ENCODE peak calls at places on chromosomes 2 and 18, in five cellular contexts. One of them, this sample, is unnamed.
A peak's percentile ranks its signal among the peaks of the same experiment; 100 is the strongest.

GRCh38 chr18:48818329-48819254 is 132.2 kb downstream of the SMAD7 start:
- DNase-seq in neural progenitor cell: no peak
- DNase-seq in HepG2: no peak
- DNase-seq in GM23248: no peak
- DNase-seq in MM.1S: no peak
- DNase-seq in this sample: no peak

GRCh38 chr2:152336854-152337510 is 2.0 kb downstream of the FMNL2 start:
- DNase-seq in neural progenitor cell: peak; percentile 56
- DNase-seq in HepG2: no peak
- DNase-seq in GM23248: peak; percentile 58
- DNase-seq in MM.1S: no peak
- DNase-seq in this sample: peak; percentile 62

GRCh38 chr2:128469203-128469602 is 150.5 kb upstream of the HS6ST1 start:
- DNase-seq in neural progenitor cell: no peak
- DNase-seq in HepG2: no peak
- DNase-seq in GM23248: no peak
- DNase-seq in MM.1S: no peak
- DNase-seq in this sample: no peak

GRCh38 chr18:45324489-45325111 is 290.7 kb upstream of the SLC14A2 start:
- DNase-seq in neural progenitor cell: peak; percentile 65
- DNase-seq in HepG2: no peak
- DNase-seq in GM23248: peak; percentile 91
- DNase-seq in MM.1S: no peak
- DNase-seq in this sample: peak; percentile 80

GRCh38 chr18:61754039-61754583 is 138.7 kb downstream of the RNF152 start:
- DNase-seq in neural progenitor cell: no peak
- DNase-seq in HepG2: no peak
- DNase-seq in GM23248: no peak
- DNase-seq in MM.1S: no peak
- DNase-seq in this sample: no peak

GRCh38 chr2:22238967-22239366 is 1115.2 kb downstream of the TDRD15 start:
- DNase-seq in neural progenitor cell: no peak
- DNase-seq in HepG2: no peak
- DNase-seq in GM23248: no peak
- DNase-seq in MM.1S: no peak
- DNase-seq in this sample: no peak

GRCh38 chr2:120118018-120118417 is 105.1 kb downstream of the EPB41L5 start:
- DNase-seq in neural progenitor cell: no peak
- DNase-seq in HepG2: no peak
- DNase-seq in GM23248: no peak
- DNase-seq in MM.1S: no peak
- DNase-seq in this sample: no peak

GRCh38 chr2:151619337-151619989 is 114.8 kb downstream of the NEB start:
- DNase-seq in neural progenitor cell: no peak
- DNase-seq in HepG2: peak; percentile 59
- DNase-seq in GM23248: no peak
- DNase-seq in MM.1S: no peak
- DNase-seq in this sample: peak; percentile 34

GRCh38 chr18:36372902-36373301 is 75.4 kb downstream of the FHOD3 start:
- DNase-seq in neural progenitor cell: no peak
- DNase-seq in HepG2: no peak
- DNase-seq in GM23248: peak; percentile 17
- DNase-seq in MM.1S: no peak
- DNase-seq in this sample: peak; percentile 99

GRCh38 chr18:58212274-58212673 is 168.2 kb downstream of the NEDD4L start:
- DNase-seq in neural progenitor cell: no peak
- DNase-seq in HepG2: no peak
- DNase-seq in GM23248: no peak
- DNase-seq in MM.1S: no peak
- DNase-seq in this sample: no peak

GRCh38 chr2:29990112-29990511 is 68.7 kb upstream of the ALK start:
- DNase-seq in neural progenitor cell: no peak
- DNase-seq in HepG2: no peak
- DNase-seq in GM23248: no peak
- DNase-seq in MM.1S: no peak
- DNase-seq in this sample: no peak

GRCh38 chr2:16296331-16297250 is 356.2 kb downstream of the MYCN start:
- DNase-seq in neural progenitor cell: no peak
- DNase-seq in HepG2: no peak
- DNase-seq in GM23248: no peak
- DNase-seq in MM.1S: no peak
- DNase-seq in this sample: no peak

GRCh38 chr2:10504370-10504993 is 56.4 kb upstream of the ODC1 start:
- DNase-seq in neural progenitor cell: no peak
- DNase-seq in HepG2: no peak
- DNase-seq in GM23248: no peak
- DNase-seq in MM.1S: no peak
- DNase-seq in this sample: no peak

GRCh38 chr2:64737547-64737946 is 83.8 kb upstream of the SERTAD2 start:
- DNase-seq in neural progenitor cell: no peak
- DNase-seq in HepG2: no peak
- DNase-seq in GM23248: peak; percentile 52
- DNase-seq in MM.1S: no peak
- DNase-seq in this sample: peak; percentile 49

GRCh38 chr18:68494802-68495560 is 219.9 kb downstream of the TMX3 start:
- DNase-seq in neural progenitor cell: no peak
- DNase-seq in HepG2: no peak
- DNase-seq in GM23248: peak; percentile 86
- DNase-seq in MM.1S: no peak
- DNase-seq in this sample: peak; percentile 98

GRCh38 chr2:216643986-216644662 is 10.9 kb downstream of the IGFBP2 start:
- DNase-seq in neural progenitor cell: peak; percentile 39
- DNase-seq in HepG2: no peak
- DNase-seq in GM23248: peak; percentile 39
- DNase-seq in MM.1S: no peak
- DNase-seq in this sample: peak; percentile 62

GRCh38 chr2:239245872-239246701 is 154.7 kb downstream of the HDAC4 start:
- DNase-seq in neural progenitor cell: no peak
- DNase-seq in HepG2: no peak
- DNase-seq in GM23248: no peak
- DNase-seq in MM.1S: no peak
- DNase-seq in this sample: peak; percentile 19

GRCh38 chr2:44230378-44230777 is 44.9 kb upstream of the SLC3A1 start:
- DNase-seq in neural progenitor cell: peak; percentile 37
- DNase-seq in HepG2: no peak
- DNase-seq in GM23248: no peak
- DNase-seq in MM.1S: no peak
- DNase-seq in this sample: no peak

GRCh38 chr2:153872311-153873061 is 764 bp downstream of the GALNT13 start:
- DNase-seq in neural progenitor cell: peak; percentile 45
- DNase-seq in HepG2: no peak
- DNase-seq in GM23248: peak; percentile 1
- DNase-seq in MM.1S: peak; percentile 22
- DNase-seq in this sample: no peak

GRCh38 chr2:217799553-217800432 is 203.0 kb downstream of the TNS1 start:
- DNase-seq in neural progenitor cell: no peak
- DNase-seq in HepG2: no peak
- DNase-seq in GM23248: no peak
- DNase-seq in MM.1S: no peak
- DNase-seq in this sample: no peak

GRCh38 chr18:63063171-63063570 is 256.4 kb downstream of the BCL2 start:
- DNase-seq in neural progenitor cell: no peak
- DNase-seq in HepG2: no peak
- DNase-seq in GM23248: peak; percentile 83
- DNase-seq in MM.1S: no peak
- DNase-seq in this sample: peak; percentile 40

GRCh38 chr2:174615951-174616436 is 18.4 kb upstream of the WIPF1 start:
- DNase-seq in neural progenitor cell: no peak
- DNase-seq in HepG2: no peak
- DNase-seq in GM23248: peak; percentile 75
- DNase-seq in MM.1S: peak; percentile 36
- DNase-seq in this sample: peak; percentile 83

GRCh38 chr18:79792096-79792987 is 5.4 kb upstream of the KCNG2 start:
- DNase-seq in neural progenitor cell: no peak
- DNase-seq in HepG2: no peak
- DNase-seq in GM23248: no peak
- DNase-seq in MM.1S: no peak
- DNase-seq in this sample: no peak

GRCh38 chr2:95353055-95353575 is 49.4 kb upstream of the FAHD2A start:
- DNase-seq in neural progenitor cell: no peak
- DNase-seq in HepG2: no peak
- DNase-seq in GM23248: no peak
- DNase-seq in MM.1S: no peak
- DNase-seq in this sample: no peak

GRCh38 chr18:28422577-28422976 is 245.6 kb upstream of the CDH2 start:
- DNase-seq in neural progenitor cell: no peak
- DNase-seq in HepG2: no peak
- DNase-seq in GM23248: no peak
- DNase-seq in MM.1S: no peak
- DNase-seq in this sample: no peak

GRCh38 chr2:96147593-96148201 is 2.5 kb upstream of the DUSP2 start:
- DNase-seq in neural progenitor cell: no peak
- DNase-seq in HepG2: no peak
- DNase-seq in GM23248: no peak
- DNase-seq in MM.1S: no peak
- DNase-seq in this sample: no peak

GRCh38 chr2:74201596-74201995 is 3.2 kb downstream of the MTHFD2 start:
- DNase-seq in neural progenitor cell: no peak
- DNase-seq in HepG2: no peak
- DNase-seq in GM23248: peak; percentile 85
- DNase-seq in MM.1S: no peak
- DNase-seq in this sample: peak; percentile 20

GRCh38 chr18:23538040-23538439 is 34.7 kb downstream of the RMC1 start:
- DNase-seq in neural progenitor cell: no peak
- DNase-seq in HepG2: no peak
- DNase-seq in GM23248: no peak
- DNase-seq in MM.1S: no peak
- DNase-seq in this sample: no peak

GRCh38 chr18:23539911-23540475 is 36.7 kb downstream of the RMC1 start:
- DNase-seq in neural progenitor cell: no peak
- DNase-seq in HepG2: no peak
- DNase-seq in GM23248: no peak
- DNase-seq in MM.1S: no peak
- DNase-seq in this sample: no peak

GRCh38 chr18:23538870-23539269 is 35.6 kb downstream of the RMC1 start:
- DNase-seq in neural progenitor cell: no peak
- DNase-seq in HepG2: no peak
- DNase-seq in GM23248: no peak
- DNase-seq in MM.1S: no peak
- DNase-seq in this sample: peak; percentile 74

GRCh38 chr18:23539298-23539697 is 36.0 kb downstream of the RMC1 start:
- DNase-seq in neural progenitor cell: no peak
- DNase-seq in HepG2: no peak
- DNase-seq in GM23248: no peak
- DNase-seq in MM.1S: no peak
- DNase-seq in this sample: no peak

GRCh38 chr18:23537274-23537673 is 34.0 kb downstream of the RMC1 start:
- DNase-seq in neural progenitor cell: no peak
- DNase-seq in HepG2: no peak
- DNase-seq in GM23248: no peak
- DNase-seq in MM.1S: no peak
- DNase-seq in this sample: no peak
- H3K27ac ChIP-seq in neural progenitor cell: no peak overlapping the region
- H3K27ac ChIP-seq in HepG2: no peak overlapping the region
- H3K27ac ChIP-seq in GM23248: no peak overlapping the region
- H3K27ac ChIP-seq in MM.1S: no peak overlapping the region
- H3K27ac ChIP-seq in this sample: no peak overlapping the region

GRCh38 chr2:179336782-179337534 is 72.3 kb upstream of the SESTD1 start:
- DNase-seq in neural progenitor cell: peak; percentile 68
- DNase-seq in HepG2: no peak
- DNase-seq in GM23248: peak; percentile 82
- DNase-seq in MM.1S: no peak
- DNase-seq in this sample: peak; percentile 27
- H3K4me2 ChIP-seq in neural progenitor cell: peak overlapping the region; percentile 72
- H3K4me2 ChIP-seq in HepG2: no peak overlapping the region
- H3K4me2 ChIP-seq in GM23248: peak overlapping the region; percentile 57
- H3K4me2 ChIP-seq in MM.1S: no peak overlapping the region
- H3K4me2 ChIP-seq in this sample: no peak overlapping the region

GRCh38 chr2:222424729-222425671 is 657 bp downstream of the SGPP2 start:
- DNase-seq in neural progenitor cell: peak; percentile 44
- DNase-seq in HepG2: no peak
- DNase-seq in GM23248: no peak
- DNase-seq in MM.1S: peak; percentile 14
- DNase-seq in this sample: no peak
- TF ChIP-seq EZH2 in neural progenitor cell: peak; percentile 90
- TF ChIP-seq EZH2 in HepG2: no peak
- TF ChIP-seq EZH2 in GM23248: no peak
- TF ChIP-seq EZH2 in MM.1S: no peak
- TF ChIP-seq EZH2 in this sample: peak; percentile 55

DNA sequence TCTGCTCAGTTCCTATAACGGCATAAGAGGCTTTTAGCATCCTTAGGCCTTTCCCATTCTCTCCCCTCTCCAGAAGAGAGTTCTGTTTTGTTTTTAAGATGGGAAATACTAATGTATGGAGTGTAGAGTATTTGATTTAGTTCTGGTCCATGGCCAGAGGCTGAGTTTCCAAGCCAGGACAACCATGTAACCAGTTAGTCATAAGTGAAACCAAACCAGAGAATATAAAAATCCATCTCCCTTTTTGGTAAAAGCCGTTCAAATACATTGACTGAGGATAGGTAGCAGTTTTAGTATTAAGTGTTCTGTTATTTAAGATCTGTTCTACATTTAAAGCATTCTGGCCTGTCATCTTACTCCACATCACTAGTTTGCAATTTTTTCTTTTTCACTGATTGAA is 3.1 kb downstream of the PSMD1 start:
- DNase-seq in neural progenitor cell: no peak
- DNase-seq in HepG2: no peak
- DNase-seq in GM23248: peak; percentile 49
- DNase-seq in MM.1S: no peak
- DNase-seq in this sample: no peak
- H3K27ac ChIP-seq in neural progenitor cell: no peak overlapping the region
- H3K27ac ChIP-seq in HepG2: peak overlapping the region; percentile 8
- H3K27ac ChIP-seq in GM23248: peak overlapping the region; percentile 29
- H3K27ac ChIP-seq in MM.1S: no peak overlapping the region
- H3K27ac ChIP-seq in this sample: no peak overlapping the region

GRCh38 chr2:171146633-171147032 is 14.1 kb downstream of the TLK1 start:
- DNase-seq in neural progenitor cell: no peak
- DNase-seq in HepG2: no peak
- DNase-seq in GM23248: no peak
- DNase-seq in MM.1S: no peak
- DNase-seq in this sample: no peak

GRCh38 chr2:171147081-171147480 is 13.6 kb downstream of the TLK1 start:
- DNase-seq in neural progenitor cell: no peak
- DNase-seq in HepG2: no peak
- DNase-seq in GM23248: no peak
- DNase-seq in MM.1S: no peak
- DNase-seq in this sample: no peak

GRCh38 chr2:171143670-171144062 is 17.0 kb downstream of the TLK1 start:
- DNase-seq in neural progenitor cell: no peak
- DNase-seq in HepG2: no peak
- DNase-seq in GM23248: no peak
- DNase-seq in MM.1S: no peak
- DNase-seq in this sample: no peak

GRCh38 chr2:171149539-171149938 is 11.2 kb downstream of the TLK1 start:
- DNase-seq in neural progenitor cell: no peak
- DNase-seq in HepG2: no peak
- DNase-seq in GM23248: no peak
- DNase-seq in MM.1S: no peak
- DNase-seq in this sample: no peak

DNA sequence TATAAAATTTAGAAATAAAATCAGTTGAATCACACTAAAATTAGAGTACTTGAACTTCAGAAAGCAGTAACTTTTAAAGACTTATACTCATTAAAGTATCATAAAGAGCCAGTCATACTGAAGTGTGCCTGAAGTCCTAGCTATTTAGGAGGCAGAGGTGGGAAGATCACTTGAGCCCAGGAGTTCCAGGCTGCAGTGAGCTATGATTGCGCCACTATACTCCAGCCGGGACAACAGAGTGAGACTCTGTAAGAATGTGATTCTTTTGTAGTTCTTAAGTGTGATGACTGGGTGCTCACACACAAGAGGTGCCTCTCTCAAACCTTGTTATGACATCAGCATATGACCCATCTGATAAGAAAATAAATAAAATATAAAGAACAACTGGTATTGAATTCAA is 14.6 kb downstream of the TLK1 start:
- DNase-seq in neural progenitor cell: no peak
- DNase-seq in HepG2: no peak
- DNase-seq in GM23248: no peak
- DNase-seq in MM.1S: no peak
- DNase-seq in this sample: no peak
- H3K4me2 ChIP-seq in neural progenitor cell: no peak overlapping the region
- H3K4me2 ChIP-seq in HepG2: no peak overlapping the region
- H3K4me2 ChIP-seq in GM23248: no peak overlapping the region
- H3K4me2 ChIP-seq in MM.1S: no peak overlapping the region
- H3K4me2 ChIP-seq in this sample: no peak overlapping the region

This sample was measured in astrocyte.